ENCODE peak calls at places on chromosome 7, in six cellular contexts. K, D, I, H, F and O are unnamed samples. For H3K27me3, the result is how much of the 10 kb centered on the place peaks cover.

GRCh38 chr7:47714669-47715607 is 133.0 kb upstream of the TNS3 start:
- DNase-seq in D (no peak), F (no peak), H (peak), K (no peak), I (no peak), O (peak)

GRCh38 chr7:64651203-64651602 is 14.7 kb upstream of the ZNF107 start:
- DNase-seq in I (no peak), D (no peak), K (no peak), F (no peak), H (no peak), O (no peak)

GRCh38 chr7:64758151-64758550 is 36.1 kb upstream of the ZNF138 start:
- DNase-seq in F (no peak), I (no peak), K (no peak), D (no peak), H (no peak), O (no peak)

GRCh38 chr7:71636329-71636728 is 504.4 kb downstream of the GALNT17 start:
- DNase-seq in K (no peak), D (no peak), H (no peak), F (no peak), I (no peak), O (no peak)

GRCh38 chr7:117124585-117125220 is 171.4 kb downstream of the ST7 start:
- DNase-seq in H (peak), F (no peak), I (peak), K (peak), D (peak), O (peak)

GRCh38 chr7:30543815-30544525 is 39.3 kb upstream of the GGCT start:
- DNase-seq in K (no peak), I (no peak), H (no peak), F (no peak), D (no peak), O (no peak)

GRCh38 chr7:54860843-54861242 is 101.8 kb upstream of the SEC61G start:
- DNase-seq in H (no peak), K (no peak), F (no peak), I (no peak), D (no peak), O (no peak)

GRCh38 chr7:92781117-92781720 is 55.2 kb downstream of the CDK6 start:
- DNase-seq in K (no peak), F (no peak), I (no peak), D (no peak), H (no peak), O (no peak)

GRCh38 chr7:128827971-128828711 is 2.1 kb upstream of the FLNC start:
- DNase-seq in F (no peak), K (peak), I (peak), H (no peak), D (no peak), O (no peak)

GRCh38 chr7:116443646-116444045 is 55.9 kb upstream of the CAV2 start:
- DNase-seq in H (no peak), K (no peak), F (no peak), I (no peak), D (no peak), O (no peak)

GRCh38 chr7:140214075-140214684 is 37.4 kb upstream of the KDM7A start:
- DNase-seq in K (no peak), I (peak), H (peak), F (no peak), D (peak), O (peak)

GRCh38 chr7:134943785-134944400 is 42.4 kb upstream of the AGBL3 start:
- DNase-seq in I (peak), K (no peak), F (no peak), H (peak), D (no peak), O (no peak)

GRCh38 chr7:157873664-157874063 is 536.9 kb downstream of the DNAJB6 start:
- DNase-seq in D (no peak), I (no peak), K (no peak), F (no peak), H (no peak), O (no peak)

GRCh38 chr7:15757041-15757995 is 70.8 kb upstream of the MEOX2 start:
- DNase-seq in I (no peak), H (no peak), D (no peak), K (no peak), F (no peak), O (no peak)

GRCh38 chr7:24401628-24402593 is 117.9 kb downstream of the NPY start:
- DNase-seq in D (no peak), I (peak), H (peak), K (no peak), F (no peak), O (no peak)

GRCh38 chr7:158065340-158065739 is 522.3 kb downstream of the PTPRN2 start:
- DNase-seq in D (no peak), F (no peak), I (no peak), K (no peak), H (no peak), O (no peak)

GRCh38 chr7:5699951-5700384 is 81.5 kb downstream of the RNF216 start:
- DNase-seq in I (peak), D (no peak), K (no peak), H (peak), F (no peak), O (peak)

GRCh38 chr7:74056096-74056915 is 27.3 kb upstream of the LIMK1 start:
- DNase-seq in F (no peak), K (peak), I (no peak), D (no peak), H (no peak), O (no peak)
- H3K27me3 ChIP-seq in F (under half), K (under half), I (under half), D (under half), H (half or more), O (under half)

GRCh38 chr7:13851756-13852155 is 137.7 kb downstream of the ETV1 start:
- DNase-seq in H (no peak), D (no peak), I (peak), F (no peak), K (no peak), O (no peak)

GRCh38 chr7:13850185-13850752 is 139.2 kb downstream of the ETV1 start:
- DNase-seq in D (no peak), H (peak), K (no peak), I (peak), F (no peak), O (no peak)

GRCh38 chr7:13860734-13861133 is 128.7 kb downstream of the ETV1 start:
- DNase-seq in F (no peak), K (no peak), H (no peak), I (peak), D (no peak), O (no peak)

GRCh38 chr7:13852281-13852968 is 137.0 kb downstream of the ETV1 start:
- DNase-seq in H (no peak), D (no peak), F (no peak), I (no peak), K (no peak), O (no peak)

DNA sequence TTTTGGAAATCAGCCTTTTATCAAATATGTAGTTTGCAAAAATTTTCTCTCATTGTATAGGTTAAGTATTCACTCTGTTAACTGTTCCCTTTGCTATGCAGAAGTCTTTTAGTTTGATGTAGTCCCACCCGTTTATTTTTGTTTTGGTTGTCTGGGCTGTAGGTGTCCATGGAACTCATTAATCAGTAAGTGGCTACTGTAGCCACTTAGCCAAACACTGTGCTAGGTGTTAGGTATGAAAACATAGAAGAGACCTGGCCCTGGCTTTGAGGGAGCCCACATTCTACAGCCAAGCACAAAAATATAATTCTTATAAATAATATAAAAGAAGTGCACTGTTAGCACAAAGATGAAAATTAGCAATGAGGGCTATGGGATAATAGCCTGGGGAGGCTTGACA is 133.5 kb downstream of the ETV1 start:
- DNase-seq in K (no peak), I (no peak), D (no peak), H (no peak), F (no peak), O (no peak)
- H3K4me3 ChIP-seq in K (no peak), I (no peak), D (no peak), H (no peak), F (no peak), O (no peak)

GRCh38 chr7:37901236-37901827 is 15.3 kb downstream of the SFRP4 start:
- DNase-seq in D (no peak), F (no peak), H (peak), K (no peak), I (peak), O (no peak)
- H3K27me3 ChIP-seq in D (under half), F (under half), H (under half), K (under half), I (under half), O (under half)

GRCh38 chr7:155961241-155962190 is 149.3 kb upstream of the SHH start:
- DNase-seq in D (peak), K (no peak), H (no peak), F (peak), I (no peak), O (no peak)
- H3K4me3 ChIP-seq in D (no peak), K (no peak), H (no peak), F (no peak), I (no peak), O (no peak)

DNA sequence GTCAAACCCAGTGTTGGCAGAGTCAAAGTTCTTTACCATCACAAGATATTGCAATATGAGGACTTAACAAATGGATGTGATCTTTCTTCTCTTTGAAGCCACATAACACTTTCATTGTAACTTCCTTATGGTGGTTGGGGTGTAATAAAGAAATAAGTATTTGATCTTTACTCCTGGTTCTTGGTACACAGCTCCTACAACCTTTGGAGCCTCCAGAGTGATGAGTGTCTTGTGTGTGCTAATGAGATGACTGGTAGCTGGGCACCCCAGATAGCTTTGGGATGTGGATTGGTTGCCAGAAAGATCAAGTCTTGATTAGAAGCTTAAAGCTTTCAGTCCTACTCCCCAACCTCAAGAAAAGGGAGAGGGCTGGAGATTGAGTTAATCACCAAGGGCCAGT is 31.1 kb upstream of the YAE1 start:
- DNase-seq in I (no peak), F (no peak), D (no peak), H (no peak), K (no peak), O (no peak)
- H3K27me3 ChIP-seq in I (under half), F (under half), D (under half), H (under half), K (under half), O (under half)

GRCh38 chr7:84194484-84195260 is at the start of gene SEMA3A:
- DNase-seq in D (no peak), F (no peak), K (no peak), H (peak), I (peak), O (no peak)
- H3K4me3 ChIP-seq in D (peak), F (peak), K (peak), H (peak), I (peak), O (peak)

DNA sequence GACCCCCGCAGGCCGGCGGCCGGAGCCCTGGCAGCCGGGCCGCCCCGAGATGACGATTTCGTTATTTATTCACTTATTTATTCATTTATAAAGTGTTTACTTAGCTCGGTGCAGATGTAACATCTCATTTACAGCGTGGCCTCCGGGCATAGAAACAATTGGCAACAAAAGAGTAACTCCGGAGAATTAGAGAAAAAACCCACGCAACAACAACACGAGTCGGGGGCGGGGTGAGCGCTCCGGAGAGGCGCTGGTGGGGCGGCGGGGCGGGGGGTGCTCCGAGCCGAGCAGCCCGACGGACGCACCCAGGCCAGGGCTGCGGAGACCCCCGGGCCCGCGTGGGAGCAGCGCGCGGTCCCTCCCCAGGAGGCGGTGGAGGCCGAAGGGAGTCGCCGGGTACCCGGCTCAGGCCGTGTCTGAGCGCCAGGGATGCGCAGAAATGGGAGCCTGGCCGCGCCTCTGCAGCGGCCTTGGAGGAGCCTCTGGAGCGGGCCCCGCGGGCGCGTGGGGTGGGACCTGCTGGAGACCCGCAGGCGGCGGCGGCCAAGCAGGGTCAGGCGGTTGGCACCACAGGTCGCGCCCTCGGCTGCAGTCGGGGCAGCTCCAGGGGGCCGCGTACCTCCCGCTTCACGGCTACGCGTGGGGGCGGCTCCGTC is 14.3 kb downstream of the UNCX start:
- DNase-seq in F (no peak), H (no peak), I (no peak), D (no peak), K (peak), O (no peak)
- H3K27me3 ChIP-seq in F (under half), H (half or more), I (half or more), D (half or more), K (half or more), O (under half)